ENCODE peak calls at places on chromosomes 1 and 21, in five cellular contexts. One of them, this sample, is unnamed.

GRCh38 chr1:5430911-5431310 is 561.3 kb downstream of the NPHP4 start:
- DNase-seq in DND-41: no peak
- DNase-seq in neural progenitor cell: no peak
- DNase-seq in fibroblast of lung: no peak
- DNase-seq in hepatocyte: peak; percentile 24
- DNase-seq in this sample: no peak

GRCh38 chr21:42310411-42311001 is 4.7 kb downstream of the TFF3 start:
- DNase-seq in neural progenitor cell: no peak
- DNase-seq in DND-41: no peak
- DNase-seq in fibroblast of lung: no peak
- DNase-seq in hepatocyte: no peak
- DNase-seq in this sample: no peak

GRCh38 chr1:228770779-228771223 is 35.5 kb downstream of the RHOU start:
- DNase-seq in neural progenitor cell: no peak
- DNase-seq in fibroblast of lung: no peak
- DNase-seq in hepatocyte: no peak
- DNase-seq in DND-41: no peak
- DNase-seq in this sample: no peak

GRCh38 chr1:196608401-196609113 is at the start of gene KCNT2:
- DNase-seq in hepatocyte: peak; percentile 84
- DNase-seq in DND-41: no peak
- DNase-seq in fibroblast of lung: peak; percentile 71
- DNase-seq in neural progenitor cell: peak; percentile 97
- DNase-seq in this sample: peak; percentile 13

GRCh38 chr1:109929170-109929569 is 18.5 kb downstream of the CSF1 start:
- DNase-seq in hepatocyte: no peak
- DNase-seq in neural progenitor cell: no peak
- DNase-seq in fibroblast of lung: no peak
- DNase-seq in DND-41: no peak
- DNase-seq in this sample: no peak

GRCh38 chr1:97265630-97266029 is 544.0 kb downstream of the PTBP2 start:
- DNase-seq in neural progenitor cell: no peak
- DNase-seq in DND-41: no peak
- DNase-seq in hepatocyte: no peak
- DNase-seq in fibroblast of lung: no peak
- DNase-seq in this sample: no peak

GRCh38 chr1:77378723-77379533 is 97.1 kb downstream of the AK5 start:
- DNase-seq in DND-41: no peak
- DNase-seq in hepatocyte: peak; percentile 15
- DNase-seq in neural progenitor cell: no peak
- DNase-seq in fibroblast of lung: peak; percentile 15
- DNase-seq in this sample: no peak

GRCh38 chr1:9687876-9688582 is 36.5 kb downstream of the PIK3CD start:
- DNase-seq in neural progenitor cell: peak; percentile 62
- DNase-seq in DND-41: no peak
- DNase-seq in fibroblast of lung: no peak
- DNase-seq in hepatocyte: peak; percentile 38
- DNase-seq in this sample: peak; percentile 40

GRCh38 chr1:10980841-10981727 is 31.4 kb upstream of the TARDBP start:
- DNase-seq in fibroblast of lung: peak; percentile 18
- DNase-seq in DND-41: no peak
- DNase-seq in hepatocyte: no peak
- DNase-seq in neural progenitor cell: peak; percentile 89
- DNase-seq in this sample: no peak

GRCh38 chr1:43056981-43057391 is 98.3 kb upstream of the SLC2A1 start:
- DNase-seq in fibroblast of lung: peak; percentile 86
- DNase-seq in neural progenitor cell: no peak
- DNase-seq in DND-41: no peak
- DNase-seq in hepatocyte: peak; percentile 60
- DNase-seq in this sample: no peak

GRCh38 chr1:64163972-64164371 is 39.5 kb upstream of the UBE2U start:
- DNase-seq in fibroblast of lung: peak; percentile 71
- DNase-seq in neural progenitor cell: peak; percentile 56
- DNase-seq in DND-41: no peak
- DNase-seq in hepatocyte: peak; percentile 26
- DNase-seq in this sample: no peak

GRCh38 chr1:49765034-49765433 is 258.7 kb downstream of the AGBL4 start:
- DNase-seq in hepatocyte: no peak
- DNase-seq in neural progenitor cell: no peak
- DNase-seq in fibroblast of lung: no peak
- DNase-seq in DND-41: no peak
- DNase-seq in this sample: no peak

GRCh38 chr1:197911857-197912696 is 5.1 kb upstream of the LHX9 start:
- DNase-seq in fibroblast of lung: no peak
- DNase-seq in DND-41: no peak
- DNase-seq in neural progenitor cell: peak; percentile 34
- DNase-seq in hepatocyte: no peak
- DNase-seq in this sample: no peak

GRCh38 chr1:151613275-151613867 is 1.5 kb downstream of the SNX27 start:
- DNase-seq in DND-41: peak; percentile 44
- DNase-seq in hepatocyte: no peak
- DNase-seq in fibroblast of lung: no peak
- DNase-seq in neural progenitor cell: peak; percentile 42
- DNase-seq in this sample: no peak

GRCh38 chr1:156291226-156292061 is 4.0 kb downstream of the GLMP start:
- DNase-seq in neural progenitor cell: peak; percentile 92
- DNase-seq in DND-41: no peak
- DNase-seq in fibroblast of lung: peak; percentile 81
- DNase-seq in hepatocyte: peak; percentile 97
- DNase-seq in this sample: peak; percentile 65

GRCh38 chr1:54474500-54475235 is 68.5 kb upstream of the SSBP3 start:
- DNase-seq in DND-41: peak; percentile 90
- DNase-seq in hepatocyte: peak; percentile 66
- DNase-seq in fibroblast of lung: no peak
- DNase-seq in neural progenitor cell: peak; percentile 84
- DNase-seq in this sample: peak; percentile 93

GRCh38 chr1:33060579-33061083 is 20.3 kb upstream of the AZIN2 start:
- DNase-seq in fibroblast of lung: peak; percentile 95
- DNase-seq in hepatocyte: no peak
- DNase-seq in DND-41: no peak
- DNase-seq in neural progenitor cell: no peak
- DNase-seq in this sample: peak; percentile 10

GRCh38 chr1:101474039-101474665 is 237.3 kb downstream of the S1PR1 start:
- DNase-seq in fibroblast of lung: peak; percentile 14
- DNase-seq in neural progenitor cell: peak; percentile 69
- DNase-seq in hepatocyte: peak; percentile 36
- DNase-seq in DND-41: peak; percentile 52
- DNase-seq in this sample: peak; percentile 21

GRCh38 chr1:8563944-8564537 is 246.1 kb downstream of the SLC45A1 start:
- DNase-seq in DND-41: no peak
- DNase-seq in fibroblast of lung: no peak
- DNase-seq in neural progenitor cell: no peak
- DNase-seq in hepatocyte: no peak
- DNase-seq in this sample: no peak

GRCh38 chr1:113320272-113320671 is 70.0 kb upstream of the MAGI3 start:
- DNase-seq in fibroblast of lung: no peak
- DNase-seq in hepatocyte: no peak
- DNase-seq in DND-41: no peak
- DNase-seq in neural progenitor cell: no peak
- DNase-seq in this sample: no peak

GRCh38 chr21:31503939-31504338 is 155.6 kb upstream of the SOD1 start:
- DNase-seq in neural progenitor cell: no peak
- DNase-seq in fibroblast of lung: no peak
- DNase-seq in DND-41: no peak
- DNase-seq in hepatocyte: no peak
- DNase-seq in this sample: no peak

GRCh38 chr1:235266967-235267366 is 61.0 kb downstream of the ARID4B start:
- DNase-seq in fibroblast of lung: no peak
- DNase-seq in hepatocyte: no peak
- DNase-seq in neural progenitor cell: no peak
- DNase-seq in DND-41: no peak
- DNase-seq in this sample: no peak

GRCh38 chr1:206557636-206558473 is 50.5 kb downstream of the RASSF5 start:
- DNase-seq in DND-41: peak; percentile 49
- DNase-seq in fibroblast of lung: no peak
- DNase-seq in neural progenitor cell: no peak
- DNase-seq in hepatocyte: no peak
- DNase-seq in this sample: peak; percentile 54

GRCh38 chr1:8477199-8477982 is 159.5 kb downstream of the SLC45A1 start:
- DNase-seq in fibroblast of lung: no peak
- DNase-seq in hepatocyte: no peak
- DNase-seq in neural progenitor cell: no peak
- DNase-seq in DND-41: no peak
- DNase-seq in this sample: no peak

GRCh38 chr1:87696483-87696882 is 367.8 kb downstream of the LMO4 start:
- DNase-seq in DND-41: no peak
- DNase-seq in fibroblast of lung: no peak
- DNase-seq in hepatocyte: no peak
- DNase-seq in neural progenitor cell: no peak
- DNase-seq in this sample: no peak

GRCh38 chr1:160056648-160057169 is 13.3 kb downstream of the KCNJ10 start:
- DNase-seq in neural progenitor cell: no peak
- DNase-seq in DND-41: no peak
- DNase-seq in fibroblast of lung: no peak
- DNase-seq in hepatocyte: no peak
- DNase-seq in this sample: no peak

GRCh38 chr1:28144203-28145135 is 32.0 kb downstream of the PTAFR start:
- DNase-seq in DND-41: no peak
- DNase-seq in neural progenitor cell: no peak
- DNase-seq in fibroblast of lung: peak; percentile 20
- DNase-seq in hepatocyte: no peak
- DNase-seq in this sample: peak; percentile 54

GRCh38 chr1:103177146-103177850 is 69.0 kb upstream of the COL11A1 start:
- DNase-seq in hepatocyte: no peak
- DNase-seq in fibroblast of lung: no peak
- DNase-seq in neural progenitor cell: no peak
- DNase-seq in DND-41: no peak
- DNase-seq in this sample: no peak

GRCh38 chr1:17538428-17539130 is 919 bp upstream of the ARHGEF10L start:
- DNase-seq in neural progenitor cell: peak; percentile 94
- DNase-seq in hepatocyte: peak; percentile 82
- DNase-seq in fibroblast of lung: peak; percentile 25
- DNase-seq in DND-41: no peak
- DNase-seq in this sample: no peak

GRCh38 chr21:21921410-21922232 is 923.4 kb downstream of the NCAM2 start:
- DNase-seq in hepatocyte: peak; percentile 69
- DNase-seq in neural progenitor cell: peak; percentile 58
- DNase-seq in DND-41: no peak
- DNase-seq in fibroblast of lung: peak; percentile 37
- DNase-seq in this sample: peak; percentile 26

GRCh38 chr21:44510109-44510507 is 29.9 kb downstream of the KRTAP10-1 start:
- DNase-seq in DND-41: no peak
- DNase-seq in neural progenitor cell: no peak
- DNase-seq in fibroblast of lung: no peak
- DNase-seq in hepatocyte: no peak
- DNase-seq in this sample: no peak

GRCh38 chr1:23899070-23899469 is 14.1 kb downstream of the CNR2 start:
- DNase-seq in hepatocyte: no peak
- DNase-seq in neural progenitor cell: no peak
- DNase-seq in fibroblast of lung: no peak
- DNase-seq in DND-41: no peak
- DNase-seq in this sample: no peak
- TF ChIP-seq EZH2 in hepatocyte: no peak
- TF ChIP-seq EZH2 in neural progenitor cell: no peak
- TF ChIP-seq EZH2 in fibroblast of lung: no peak
- TF ChIP-seq EZH2 in DND-41: no peak
- TF ChIP-seq EZH2 in this sample: no peak

GRCh38 chr1:226738995-226739695 is at the start of gene ITPKB:
- DNase-seq in fibroblast of lung: peak; percentile 81
- DNase-seq in neural progenitor cell: peak; percentile 48
- DNase-seq in hepatocyte: peak; percentile 72
- DNase-seq in DND-41: peak; percentile 75
- DNase-seq in this sample: peak; percentile 39
- TF ChIP-seq EZH2 in fibroblast of lung: no peak
- TF ChIP-seq EZH2 in neural progenitor cell: no peak
- TF ChIP-seq EZH2 in hepatocyte: no peak
- TF ChIP-seq EZH2 in DND-41: no peak
- TF ChIP-seq EZH2 in this sample: no peak

GRCh38 chr21:36691539-36692124 is 7.3 kb upstream of the SIM2 start:
- DNase-seq in fibroblast of lung: no peak
- DNase-seq in neural progenitor cell: peak; percentile 43
- DNase-seq in DND-41: no peak
- DNase-seq in hepatocyte: no peak
- DNase-seq in this sample: no peak

GRCh38 chr21:36690637-36691538 is 8.0 kb upstream of the SIM2 start:
- DNase-seq in DND-41: no peak
- DNase-seq in hepatocyte: no peak
- DNase-seq in fibroblast of lung: no peak
- DNase-seq in neural progenitor cell: peak; percentile 25
- DNase-seq in this sample: no peak

GRCh38 chr21:36692844-36693143 is 6.1 kb upstream of the SIM2 start:
- DNase-seq in neural progenitor cell: no peak
- DNase-seq in DND-41: no peak
- DNase-seq in hepatocyte: no peak
- DNase-seq in fibroblast of lung: no peak
- DNase-seq in this sample: no peak

GRCh38 chr21:36693144-36694040 is 5.5 kb upstream of the SIM2 start:
- DNase-seq in fibroblast of lung: no peak
- DNase-seq in neural progenitor cell: peak; percentile 73
- DNase-seq in DND-41: no peak
- DNase-seq in hepatocyte: no peak
- DNase-seq in this sample: no peak

GRCh38 chr21:36692125-36692843 is 6.6 kb upstream of the SIM2 start:
- DNase-seq in neural progenitor cell: peak; percentile 71
- DNase-seq in fibroblast of lung: no peak
- DNase-seq in DND-41: no peak
- DNase-seq in hepatocyte: no peak
- DNase-seq in this sample: no peak
- TF ChIP-seq EZH2 in neural progenitor cell: peak; percentile 53
- TF ChIP-seq EZH2 in fibroblast of lung: peak; percentile 84
- TF ChIP-seq EZH2 in DND-41: no peak
- TF ChIP-seq EZH2 in hepatocyte: peak; percentile 82
- TF ChIP-seq EZH2 in this sample: no peak

DNA sequence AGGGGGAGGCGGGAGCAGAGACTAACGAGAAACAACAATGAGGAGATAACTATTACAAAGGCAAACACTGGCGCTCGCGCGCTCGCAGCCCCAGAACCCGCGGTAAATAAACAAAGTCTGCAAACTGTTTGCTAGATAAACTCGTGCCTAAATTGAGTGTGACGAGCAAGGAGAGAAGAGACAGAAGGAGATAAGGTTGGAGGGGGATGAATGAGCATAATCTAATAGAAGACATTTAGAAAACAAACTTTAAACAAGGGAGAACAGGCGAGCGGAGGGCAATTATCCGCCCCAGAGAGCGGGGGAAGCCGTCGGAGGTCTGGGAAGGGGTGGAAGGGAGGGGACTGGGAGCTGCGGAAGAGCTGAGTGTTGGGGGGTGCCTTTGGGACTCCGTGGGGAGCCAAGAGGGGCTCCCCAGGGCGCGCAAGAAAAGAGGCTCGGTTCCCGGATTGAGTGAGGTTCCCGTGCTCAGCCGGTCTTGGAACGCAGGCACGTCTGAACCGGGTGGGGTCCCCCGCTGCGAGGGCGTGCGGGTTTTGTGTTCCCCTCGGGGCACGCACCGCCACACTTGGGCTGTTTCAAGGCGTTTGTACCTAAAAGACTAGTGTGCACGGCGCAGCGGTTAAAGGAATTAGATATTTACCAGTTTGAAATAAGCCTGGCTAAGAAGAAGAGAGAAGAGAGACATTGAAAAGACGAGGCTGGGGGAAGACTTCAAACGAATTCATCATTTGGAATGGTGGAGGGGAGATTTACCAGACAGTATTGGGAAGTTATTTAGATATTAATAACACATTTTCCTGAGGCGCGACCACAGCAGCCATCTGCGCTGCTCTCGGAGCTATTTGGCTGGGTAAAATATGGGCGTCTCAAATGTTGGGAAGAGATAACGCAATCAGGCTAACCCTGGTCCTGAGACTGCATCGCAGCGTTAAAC is 10.6 kb downstream of the PAX7 start:
- DNase-seq in hepatocyte: no peak
- DNase-seq in DND-41: no peak
- DNase-seq in fibroblast of lung: no peak
- DNase-seq in neural progenitor cell: peak; percentile 62
- DNase-seq in this sample: no peak
- TF ChIP-seq EZH2 in hepatocyte: peak; percentile 97
- TF ChIP-seq EZH2 in DND-41: no peak
- TF ChIP-seq EZH2 in fibroblast of lung: no peak
- TF ChIP-seq EZH2 in neural progenitor cell: peak; percentile 78
- TF ChIP-seq EZH2 in this sample: no peak

This sample was measured in K562.